ENCODE peak calls at places on chromosomes 2 and 18, in four cellular contexts. A is naive thymus-derived CD4-positive, alpha-beta T cell; W is cardiac fibroblast; O is effector memory CD4-positive, alpha-beta T cell. N is an unnamed sample.

GRCh38 chr2:19362094-19362649 is 3.7 kb upstream of the OSR1 start:
- DNase-seq in A (peak), O (no peak), W (peak), N (no peak)

GRCh38 chr2:112481050-112481527 is 867 bp upstream of the TTL start:
- DNase-seq in O (peak), A (peak), W (peak), N (no peak)

GRCh38 chr2:54897420-54898310 is 152.6 kb downstream of the RTN4 start:
- DNase-seq in O (no peak), A (peak), W (no peak), N (no peak)

GRCh38 chr2:56860991-56861390 is 677.2 kb downstream of the CCDC85A start:
- DNase-seq in W (no peak), A (no peak), O (no peak), N (no peak)

GRCh38 chr2:181752301-181752700 is 72.0 kb upstream of the NEUROD1 start:
- DNase-seq in O (no peak), A (no peak), W (no peak), N (no peak)

GRCh38 chr2:102197389-102198137 is 10.7 kb downstream of the IL1RL2 start:
- DNase-seq in A (no peak), O (no peak), W (no peak), N (no peak)

GRCh38 chr2:143475131-143475784 is 346.0 kb downstream of the ARHGAP15 start:
- DNase-seq in W (peak), A (no peak), O (no peak), N (no peak)

GRCh38 chr18:33749831-33750230 is 171.8 kb downstream of the ASXL3 start:
- DNase-seq in W (no peak), O (no peak), A (no peak), N (no peak)

GRCh38 chr2:218074031-218074430 is 5.0 kb downstream of the RUFY4 start:
- DNase-seq in O (no peak), W (peak), A (no peak), N (no peak)

GRCh38 chr2:164620873-164621760 is at the start of gene GRB14:
- DNase-seq in O (no peak), W (peak), A (no peak), N (no peak)

GRCh38 chr18:6219116-6219717 is 195.5 kb downstream of the L3MBTL4 start:
- DNase-seq in W (peak), A (no peak), O (no peak), N (peak)

GRCh38 chr2:84849271-84849952 is 31.5 kb downstream of the TRABD2A start:
- DNase-seq in W (no peak), A (peak), O (peak), N (no peak)

GRCh38 chr2:70728128-70728527 is 39.9 kb downstream of the ADD2 start:
- DNase-seq in W (no peak), A (no peak), O (no peak), N (no peak)

GRCh38 chr2:215660687-215661086 is 224.8 kb upstream of the FN1 start:
- DNase-seq in A (no peak), O (no peak), W (peak), N (peak)

GRCh38 chr2:205989291-205990071 is 96.5 kb downstream of the INO80D start:
- DNase-seq in W (peak), O (no peak), A (no peak), N (no peak)

GRCh38 chr2:19989342-19989680 is 594 bp downstream of the WDR35 start:
- DNase-seq in A (no peak), O (no peak), W (no peak), N (no peak)

GRCh38 chr2:191565647-191566198 is 112.2 kb upstream of the NABP1 start:
- DNase-seq in O (no peak), A (no peak), W (no peak), N (no peak)

GRCh38 chr2:95329401-95329800 is 32.3 kb downstream of the KCNIP3 start:
- DNase-seq in A (no peak), W (no peak), O (no peak), N (no peak)

GRCh38 chr18:47260924-47261701 is 9.7 kb upstream of the SKOR2 start:
- DNase-seq in O (no peak), W (no peak), A (no peak), N (no peak)

GRCh38 chr18:78659748-78660147 is 319.9 kb upstream of the SALL3 start:
- DNase-seq in A (no peak), W (no peak), O (no peak), N (no peak)

GRCh38 chr2:97988722-97989121 is 7.0 kb downstream of the TMEM131 start:
- DNase-seq in W (peak), O (no peak), A (no peak), N (no peak)

GRCh38 chr2:143728498-143728897 is 599.3 kb downstream of the ARHGAP15 start:
- DNase-seq in W (no peak), O (no peak), A (no peak), N (no peak)

GRCh38 chr2:121748202-121748601 is 7.2 kb upstream of the TSN start:
- DNase-seq in O (no peak), W (peak), A (no peak), N (no peak)

GRCh38 chr18:8426401-8426800 is 182.8 kb upstream of the RAB12 start:
- DNase-seq in A (no peak), O (no peak), W (no peak), N (no peak)

GRCh38 chr18:41373612-41374011 is 581.4 kb upstream of the PIK3C3 start:
- DNase-seq in W (no peak), A (no peak), O (no peak), N (no peak)

GRCh38 chr2:235149240-235149641 is 197.4 kb downstream of the SH3BP4 start:
- DNase-seq in W (no peak), A (no peak), O (no peak), N (no peak)

GRCh38 chr2:77725045-77725444 is 202.9 kb upstream of the LRRTM4 start:
- DNase-seq in O (no peak), A (no peak), W (no peak), N (no peak)

GRCh38 chr2:26707747-26708146 is 15.2 kb downstream of the KCNK3 start:
- DNase-seq in W (no peak), A (no peak), O (no peak), N (no peak)

GRCh38 chr2:486381-486780 is 190.8 kb downstream of the TMEM18 start:
- DNase-seq in A (no peak), O (no peak), W (no peak), N (no peak)

GRCh38 chr2:179455824-179456223 is 191.2 kb upstream of the SESTD1 start:
- DNase-seq in O (no peak), W (peak), A (no peak), N (no peak)

GRCh38 chr18:13570216-13570615 is 156.1 kb downstream of the FAM210A start:
- DNase-seq in A (no peak), O (no peak), W (no peak), N (no peak)

GRCh38 chr18:79540161-79540913 is 139.3 kb upstream of the CTDP1 start:
- DNase-seq in A (no peak), O (no peak), W (peak), N (no peak)

GRCh38 chr2:235371018-235371417 is 122.8 kb upstream of the AGAP1 start:
- DNase-seq in O (no peak), A (no peak), W (no peak), N (no peak)

GRCh38 chr2:201950606-201951005 is 83.0 kb upstream of the FZD7 start:
- DNase-seq in A (no peak), O (no peak), W (peak), N (no peak)

GRCh38 chr2:32825291-32825712 is 121.5 kb upstream of the LTBP1 start:
- DNase-seq in W (peak), A (no peak), O (no peak), N (no peak)

GRCh38 chr2:63942788-63943187 is 76.4 kb downstream of the VPS54 start:
- DNase-seq in A (no peak), W (no peak), O (no peak), N (no peak)

GRCh38 chr2:12486205-12487118 is 230.3 kb upstream of the TRIB2 start:
- DNase-seq in O (no peak), W (peak), A (no peak), N (no peak)
- H3K4me3 ChIP-seq in O (no peak), W (no peak), A (no peak), N (no peak)

GRCh38 chr2:38736035-38736320 is 15.2 kb downstream of the SRSF7 start:
- DNase-seq in A (no peak), O (no peak), W (no peak), N (no peak)
- H3K4me3 ChIP-seq in A (no peak), O (no peak), W (no peak), N (no peak)

DNA sequence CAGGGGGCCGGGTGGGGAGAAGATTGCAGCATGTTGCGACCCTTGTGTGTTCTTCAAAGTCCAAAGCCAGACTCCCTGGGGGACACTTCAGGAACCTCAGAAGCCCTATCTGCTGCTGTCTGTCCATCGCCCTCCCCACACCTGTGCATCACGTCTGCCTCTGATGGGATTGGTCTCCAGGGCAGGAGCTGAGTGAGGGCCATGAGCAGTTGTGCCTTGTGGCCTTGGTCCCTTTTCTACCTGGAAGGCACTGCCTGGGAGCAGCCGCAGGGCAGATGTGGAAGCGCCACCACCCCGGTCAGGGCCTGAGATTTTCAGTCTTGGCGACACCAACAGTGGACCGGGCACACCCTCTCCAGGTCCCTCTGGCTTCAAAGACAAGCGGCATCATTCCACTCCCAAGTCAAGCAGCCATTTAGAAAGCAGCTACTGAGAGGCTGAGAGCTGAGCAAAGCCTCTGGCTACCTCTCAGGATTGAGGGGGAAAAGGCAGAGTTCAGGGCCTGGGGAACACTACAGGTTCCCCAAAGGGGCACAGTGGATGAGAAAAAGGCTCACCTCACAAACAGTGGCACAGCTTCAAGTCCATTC is 210.0 kb upstream of the RAB6C start:
- DNase-seq in W (no peak), O (no peak), A (no peak), N (no peak)
- H3K4me3 ChIP-seq in W (no peak), O (no peak), A (no peak), N (no peak)

DNA sequence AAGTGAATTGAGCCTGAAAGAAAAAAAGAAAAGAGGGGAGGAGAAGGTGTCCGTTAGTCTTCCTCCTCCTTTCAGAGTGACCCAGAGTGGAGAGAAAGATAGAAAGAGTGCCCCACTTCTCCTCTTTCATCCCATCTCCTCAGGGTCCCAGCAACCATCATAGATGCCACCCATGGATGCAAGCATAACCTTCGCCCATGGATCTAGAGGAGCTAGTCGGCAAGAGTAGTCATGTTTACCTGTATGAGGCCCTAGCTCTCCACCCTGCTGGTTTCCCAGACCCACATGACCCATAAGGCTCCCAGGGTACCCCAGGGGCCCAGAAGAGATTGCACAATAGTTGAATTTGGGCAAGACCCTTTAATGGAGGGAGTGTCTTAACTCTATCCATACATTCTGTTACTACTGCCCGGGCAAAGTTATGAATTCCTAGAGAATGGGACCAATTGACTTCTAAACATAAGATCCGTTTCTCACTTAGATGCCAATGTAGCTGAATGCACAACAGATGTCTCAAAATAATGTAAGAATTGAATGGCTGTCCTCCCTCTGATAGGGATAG is 56.1 kb upstream of the CDCA7 start:
- DNase-seq in W (peak), O (no peak), A (no peak), N (no peak)
- H3K4me3 ChIP-seq in W (no peak), O (no peak), A (no peak), N (no peak)